ENCODE peak calls at places on chromosomes 13 and 19, in four cellular contexts. I is esophagus muscularis mucosa, E is suprapubic skin, D is sigmoid colon. J is an unnamed sample.

GRCh38 chr13:98960331-98961203 is 17.3 kb downstream of the DOCK9 start:
- DNase-seq in I (no peak), D (no peak), E (no peak), J (no peak)

GRCh38 chr19:19404879-19405860 is at the start of gene GATAD2A:
- DNase-seq in I (peak), D (peak), E (peak), J (peak)

GRCh38 chr13:71240906-71241305 is 626.1 kb downstream of the DACH1 start:
- DNase-seq in I (no peak), D (no peak), E (no peak), J (no peak)

GRCh38 chr13:27283906-27284523 is 13.4 kb downstream of the RASL11A start:
- DNase-seq in I (no peak), D (no peak), E (no peak), J (peak)

GRCh38 chr13:88472316-88472715 is 801.1 kb downstream of the SLITRK5 start:
- DNase-seq in E (no peak), D (no peak), I (no peak), J (no peak)

GRCh38 chr19:913080-913748 is at the start of gene R3HDM4:
- DNase-seq in D (peak), I (no peak), E (no peak), J (peak)

GRCh38 chr19:2260341-2260751 is 4.1 kb upstream of the JSRP1 start:
- DNase-seq in E (no peak), I (no peak), D (no peak), J (no peak)

GRCh38 chr13:80881495-80882482 is 540.9 kb upstream of the SPRY2 start:
- DNase-seq in E (no peak), D (no peak), I (no peak), J (no peak)

GRCh38 chr13:50037788-50038187 is 22.5 kb downstream of the KCNRG start:
- DNase-seq in I (no peak), D (no peak), E (no peak), J (no peak)

GRCh38 chr19:58394821-58395219 is 636 bp upstream of the RNF225 start:
- DNase-seq in I (no peak), E (peak), D (no peak), J (peak)

GRCh38 chr13:73073050-73073449 is 14.2 kb downstream of the KLF5 start:
- DNase-seq in I (no peak), E (no peak), D (no peak), J (no peak)

GRCh38 chr13:73069206-73069815 is 10.5 kb downstream of the KLF5 start:
- DNase-seq in I (no peak), E (no peak), D (no peak), J (no peak)

GRCh38 chr13:73074101-73074500 is 15.3 kb downstream of the KLF5 start:
- DNase-seq in D (no peak), I (no peak), E (no peak), J (no peak)

GRCh38 chr13:73072501-73072900 is 13.7 kb downstream of the KLF5 start:
- DNase-seq in E (no peak), D (no peak), I (no peak), J (no peak)

DNA sequence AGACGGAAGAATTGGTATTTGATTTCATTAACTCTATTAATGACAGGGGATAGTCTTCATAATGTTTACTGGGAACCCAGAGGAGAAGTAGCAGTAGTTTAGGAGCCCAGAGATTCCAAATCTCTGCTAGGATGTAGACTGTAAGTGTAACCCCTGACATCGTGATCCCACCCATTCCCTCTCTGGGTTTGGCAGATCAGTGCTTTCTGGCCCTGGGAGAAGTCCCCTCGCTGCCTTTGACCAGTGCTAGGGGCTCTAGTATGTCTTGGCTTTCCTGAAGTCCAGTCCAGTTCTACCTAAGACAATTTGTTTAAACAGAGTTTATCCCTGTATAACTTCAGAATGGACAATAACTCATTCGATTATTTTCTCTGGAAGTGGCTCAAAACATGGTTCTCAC is 11.6 kb downstream of the KLF5 start:
- DNase-seq in D (no peak), I (no peak), E (no peak), J (no peak)
- TF ChIP-seq POLR2AphosphoS5 in D (no peak), I (no peak), E (no peak), J (no peak)

DNA sequence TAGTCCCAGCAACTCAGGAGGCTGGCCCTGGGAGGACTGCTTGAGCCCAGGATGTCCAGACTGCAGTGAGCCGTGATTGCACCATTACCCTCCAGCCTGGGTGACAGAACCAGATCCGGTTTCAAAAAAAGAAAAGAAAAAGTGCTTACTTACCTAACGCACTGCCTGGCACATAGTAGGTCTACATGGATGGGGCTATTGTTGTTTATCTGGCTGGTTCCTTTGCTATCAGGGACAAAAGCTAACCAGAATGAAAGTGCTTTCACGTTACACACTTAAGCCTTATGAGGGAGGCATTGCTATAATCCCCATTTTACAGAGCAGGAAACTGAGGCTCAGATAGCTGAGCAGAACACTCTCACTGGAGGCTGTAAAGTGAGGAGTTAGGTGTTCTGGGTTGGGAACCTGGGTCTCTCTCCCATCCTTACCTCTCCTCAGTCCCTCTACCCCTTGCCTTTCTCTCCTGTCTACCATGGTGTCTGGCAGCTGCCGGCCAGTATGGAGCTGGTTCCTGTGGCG is 2.8 kb downstream of the DNM2 start:
- DNase-seq in D (no peak), I (no peak), E (no peak), J (no peak)
- TF ChIP-seq EP300 in D (no peak), I (no peak), E (no peak), J (no peak)

DNA sequence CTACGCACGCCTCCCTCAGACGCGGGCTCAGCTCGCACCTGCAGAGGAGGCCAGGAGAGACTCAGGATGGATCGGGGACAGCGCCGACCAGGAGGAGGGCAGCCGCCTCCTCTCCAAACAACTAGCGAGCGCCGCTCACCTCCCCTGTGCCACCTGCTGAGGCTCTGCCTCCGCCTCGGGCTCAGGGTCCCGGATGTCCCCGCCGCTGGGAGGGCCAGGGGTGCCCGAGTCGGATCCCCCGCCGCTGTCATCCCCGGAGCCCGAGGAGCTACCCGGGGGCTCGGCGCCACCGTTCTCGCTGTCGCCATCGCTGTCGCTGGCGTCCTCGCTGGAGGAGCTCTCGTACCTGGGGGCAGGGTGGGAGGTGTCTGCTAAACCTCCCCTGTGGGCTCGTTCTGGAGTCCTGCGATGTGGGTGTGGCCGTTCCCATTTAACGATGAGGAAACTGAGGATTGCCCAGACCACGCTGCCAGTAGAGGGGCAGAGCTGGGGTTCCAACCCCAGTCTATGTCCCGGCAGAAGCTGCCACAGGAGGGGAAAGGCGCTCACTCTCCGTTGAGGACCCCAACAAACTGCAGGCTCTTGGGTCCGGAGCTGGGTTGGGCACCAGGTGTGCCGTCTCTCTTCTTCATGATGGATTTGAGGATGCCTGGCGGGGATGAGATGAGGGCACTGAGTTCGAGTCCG is 9.1 kb downstream of the KANK3 start:
- DNase-seq in I (no peak), D (no peak), E (no peak), J (peak)
- TF ChIP-seq POLR2AphosphoS5 in I (no peak), D (no peak), E (no peak), J (no peak)

DNA sequence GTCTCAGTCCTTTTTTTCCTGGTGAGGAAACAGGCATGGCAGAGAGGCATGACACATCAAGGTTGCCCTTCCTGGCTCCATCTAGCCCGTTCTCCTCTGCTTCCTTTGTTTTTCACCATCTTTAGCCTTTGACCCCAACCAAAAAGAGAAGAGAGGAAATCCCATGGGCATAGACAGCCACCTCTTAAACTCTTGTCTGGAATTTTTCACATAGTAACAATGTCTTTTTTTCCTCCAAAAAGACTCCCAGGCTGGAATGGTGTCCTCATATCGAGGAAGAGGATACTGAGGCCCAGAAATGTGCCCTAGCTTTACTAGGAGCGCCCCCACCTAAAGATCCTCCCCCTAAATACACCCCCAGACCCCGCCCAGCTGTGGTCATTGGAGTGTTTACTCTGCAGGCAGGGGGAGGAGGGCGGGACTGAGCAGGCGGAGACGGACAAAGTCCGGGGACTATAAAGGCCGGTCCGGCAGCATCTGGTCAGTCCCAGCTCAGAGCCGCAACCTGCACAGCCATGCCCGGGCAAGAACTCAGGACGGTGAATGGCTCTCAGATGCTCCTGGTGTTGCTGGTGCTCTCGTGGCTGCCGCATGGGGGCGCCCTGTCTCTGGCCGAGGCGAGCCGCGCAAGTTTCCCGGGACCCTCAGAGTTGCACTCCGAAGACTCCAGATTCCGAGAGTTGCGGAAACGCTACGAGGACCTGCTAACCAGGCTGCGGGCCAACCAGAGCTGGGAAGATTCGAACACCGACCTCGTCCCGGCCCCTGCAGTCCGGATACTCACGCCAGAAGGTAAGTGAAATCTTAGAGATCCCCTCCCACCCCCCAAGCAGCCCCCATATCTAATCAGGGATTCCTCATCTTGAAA is at the start of gene GDF15:
- DNase-seq in I (peak), D (peak), E (peak), J (peak)
- TF ChIP-seq EP300 in I (no peak), D (no peak), E (no peak), J (peak)

DNA sequence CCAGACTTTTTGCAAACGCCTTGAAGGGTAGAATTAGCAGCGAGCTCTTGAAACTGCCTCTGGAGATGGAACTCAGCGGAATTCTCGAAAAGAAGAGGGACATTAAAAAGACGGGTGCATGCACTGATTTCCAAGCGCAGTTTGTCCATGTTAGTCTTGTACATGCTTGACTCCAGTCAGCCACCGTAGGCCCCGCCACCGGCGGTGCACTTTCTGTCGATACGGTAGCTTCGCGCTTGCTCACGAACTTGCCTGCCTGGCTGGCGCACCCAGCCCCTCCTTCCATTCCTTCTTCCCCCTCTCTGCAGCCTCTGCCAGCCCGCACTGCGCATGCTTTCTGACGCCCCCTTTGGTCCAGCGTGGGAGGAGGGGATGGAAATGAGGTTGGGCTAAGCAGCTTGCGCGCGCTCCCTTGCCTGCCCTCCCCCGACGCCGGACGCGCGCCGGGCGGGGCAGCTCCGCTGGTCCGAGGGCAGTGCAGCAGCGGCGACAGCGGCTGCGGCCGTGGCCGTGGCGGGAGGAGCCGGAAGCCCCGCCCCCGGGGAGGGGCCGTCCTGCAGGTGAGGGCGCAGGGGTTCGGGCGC is at the start of gene ZNF575:
- DNase-seq in E (peak), I (peak), D (peak), J (peak)
- TF ChIP-seq POLR2AphosphoS5 in E (no peak), I (peak), D (peak), J (peak)

DNA sequence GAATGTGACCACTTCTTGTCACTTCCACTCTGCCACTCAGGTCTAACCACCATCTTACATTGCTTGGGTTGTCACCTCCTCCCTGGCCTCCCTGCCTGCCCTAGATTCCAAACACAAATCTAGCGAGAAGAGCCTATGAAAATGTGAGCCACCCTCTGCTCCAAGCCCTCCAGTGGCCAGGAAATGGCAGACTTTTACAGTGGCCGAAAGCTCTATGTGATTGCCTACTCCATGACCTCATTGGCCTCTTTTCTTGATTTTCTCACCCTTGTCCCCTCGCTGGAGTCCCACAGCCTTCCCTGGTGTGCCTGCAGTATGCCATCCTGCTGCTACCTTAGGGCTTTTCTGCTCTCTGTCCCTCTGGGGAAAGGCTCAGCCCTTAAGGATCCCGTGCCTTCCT is 84.2 kb downstream of the LRCH1 start:
- DNase-seq in D (no peak), I (no peak), E (no peak), J (no peak)
- TF ChIP-seq EP300 in D (no peak), I (no peak), E (no peak), J (no peak)

GRCh38 chr19:33395561-33396550 is 22.3 kb downstream of the CEBPG start:
- DNase-seq in E (no peak), D (peak), I (no peak), J (peak)
- TF ChIP-seq POLR2AphosphoS5 in E (no peak), D (no peak), I (no peak), J (no peak)

GRCh38 chr19:44752816-44753618 is 4.5 kb downstream of the BCL3 start:
- DNase-seq in E (peak), I (peak), D (peak), J (peak)

GRCh38 chr19:44753619-44753931 is 5.1 kb downstream of the BCL3 start:
- DNase-seq in I (no peak), D (no peak), E (no peak), J (no peak)

GRCh38 chr19:44754743-44755066 is 6.2 kb downstream of the BCL3 start:
- DNase-seq in I (no peak), E (no peak), D (no peak), J (no peak)

GRCh38 chr19:44755219-44755618 is 6.7 kb downstream of the BCL3 start:
- DNase-seq in I (no peak), D (no peak), E (no peak), J (peak)

DNA sequence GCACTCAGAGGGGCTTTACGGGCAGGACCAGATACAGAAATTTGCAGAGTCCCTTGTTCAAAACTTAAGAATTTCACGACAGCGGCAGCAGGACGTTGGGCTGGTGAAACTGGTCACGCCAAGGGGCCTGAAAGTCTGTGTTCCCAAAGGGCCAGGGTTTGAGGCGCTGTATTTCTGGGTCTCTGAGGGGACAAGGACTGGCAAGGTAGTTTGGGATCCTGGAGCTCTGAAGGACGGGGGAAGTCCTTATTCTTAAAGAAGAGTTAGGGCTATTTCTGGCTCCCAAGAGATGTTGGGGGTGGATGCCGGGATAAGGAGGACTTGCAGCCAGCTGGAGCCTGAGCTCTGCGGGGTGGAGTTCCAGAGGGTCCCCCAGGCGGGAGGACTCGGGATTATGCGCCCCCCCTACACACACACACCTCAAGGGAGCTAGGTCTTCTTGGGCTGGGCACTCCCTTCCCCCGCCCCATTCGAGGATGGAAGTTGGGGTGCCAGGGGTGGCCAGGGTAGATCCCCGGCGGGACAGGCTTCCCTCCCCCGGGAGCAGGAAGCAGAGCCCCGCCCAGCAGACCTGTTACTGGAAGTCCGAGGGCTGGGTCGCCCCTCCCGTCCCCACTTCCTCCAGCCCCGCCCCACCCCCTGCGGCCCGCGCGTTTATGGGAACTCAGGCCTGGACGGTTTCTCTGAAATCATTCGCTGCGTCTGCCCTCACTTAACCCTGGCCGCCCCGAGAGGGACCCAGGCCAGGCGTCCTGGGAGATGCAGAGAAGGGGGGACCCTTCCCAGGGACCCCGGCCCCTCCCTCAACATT is 5.6 kb downstream of the BCL3 start:
- DNase-seq in I (peak), E (peak), D (peak), J (peak)
- TF ChIP-seq EP300 in I (peak), E (no peak), D (peak), J (peak)

J was measured in upper lobe of left lung.